ENCODE peak calls at places on chromosomes 6 and 20, in nine cellular contexts. One of them, this sample, is unnamed.

GRCh38 chr6:10269814-10270472 is 144.9 kb downstream of the TFAP2A start:
- DNase-seq in NCI-H2029 treated with DMSO at 0.1 percent for 48 hours: no peak
- DNase-seq in stomach: no peak
- DNase-seq in ecto neural progenitor cell: no peak
- DNase-seq in activated naive CD4-positive, alpha-beta T cell treated with anti-CD3 and anti-CD28 coated beads, Interleukin-2, amount 50 U/mL, for 72 hours: no peak
- DNase-seq in ELR: peak; percentile 56
- DNase-seq in ACHN: peak; percentile 35
- DNase-seq in HTR-8/SVneo: peak; percentile 12
- DNase-seq in NCI-H460: no peak
- DNase-seq in this sample: no peak

GRCh38 chr20:9417665-9418064 is 96.7 kb upstream of the LAMP5 start:
- DNase-seq in NCI-H2029 treated with DMSO at 0.1 percent for 48 hours: no peak
- DNase-seq in activated naive CD4-positive, alpha-beta T cell treated with anti-CD3 and anti-CD28 coated beads, Interleukin-2, amount 50 U/mL, for 72 hours: no peak
- DNase-seq in NCI-H460: no peak
- DNase-seq in HTR-8/SVneo: no peak
- DNase-seq in ELR: peak; percentile 90
- DNase-seq in stomach: no peak
- DNase-seq in ecto neural progenitor cell: no peak
- DNase-seq in ACHN: no peak
- DNase-seq in this sample: no peak

GRCh38 chr20:25517124-25517523 is 68.2 kb downstream of the NINL start:
- DNase-seq in ecto neural progenitor cell: no peak
- DNase-seq in stomach: no peak
- DNase-seq in ACHN: no peak
- DNase-seq in HTR-8/SVneo: no peak
- DNase-seq in activated naive CD4-positive, alpha-beta T cell treated with anti-CD3 and anti-CD28 coated beads, Interleukin-2, amount 50 U/mL, for 72 hours: no peak
- DNase-seq in NCI-H2029 treated with DMSO at 0.1 percent for 48 hours: no peak
- DNase-seq in ELR: no peak
- DNase-seq in NCI-H460: no peak
- DNase-seq in this sample: no peak

GRCh38 chr20:59837623-59838394 is 95.6 kb downstream of the SYCP2 start:
- DNase-seq in stomach: no peak
- DNase-seq in NCI-H2029 treated with DMSO at 0.1 percent for 48 hours: no peak
- DNase-seq in NCI-H460: no peak
- DNase-seq in HTR-8/SVneo: peak; percentile 12
- DNase-seq in ACHN: no peak
- DNase-seq in ELR: no peak
- DNase-seq in activated naive CD4-positive, alpha-beta T cell treated with anti-CD3 and anti-CD28 coated beads, Interleukin-2, amount 50 U/mL, for 72 hours: no peak
- DNase-seq in ecto neural progenitor cell: no peak
- DNase-seq in this sample: no peak

GRCh38 chr20:10671850-10672578 is 1.8 kb downstream of the JAG1 start:
- DNase-seq in NCI-H460: no peak
- DNase-seq in NCI-H2029 treated with DMSO at 0.1 percent for 48 hours: peak; percentile 47
- DNase-seq in stomach: peak; percentile 75
- DNase-seq in ecto neural progenitor cell: peak; percentile 60
- DNase-seq in ELR: peak; percentile 51
- DNase-seq in HTR-8/SVneo: peak; percentile 21
- DNase-seq in activated naive CD4-positive, alpha-beta T cell treated with anti-CD3 and anti-CD28 coated beads, Interleukin-2, amount 50 U/mL, for 72 hours: peak; percentile 7
- DNase-seq in ACHN: peak; percentile 49
- DNase-seq in this sample: peak; percentile 87

GRCh38 chr20:7856756-7857155 is 83.5 kb downstream of the HAO1 start:
- DNase-seq in NCI-H2029 treated with DMSO at 0.1 percent for 48 hours: no peak
- DNase-seq in ecto neural progenitor cell: no peak
- DNase-seq in ELR: peak; percentile 91
- DNase-seq in activated naive CD4-positive, alpha-beta T cell treated with anti-CD3 and anti-CD28 coated beads, Interleukin-2, amount 50 U/mL, for 72 hours: no peak
- DNase-seq in stomach: no peak
- DNase-seq in HTR-8/SVneo: no peak
- DNase-seq in NCI-H460: peak; percentile 47
- DNase-seq in ACHN: no peak
- DNase-seq in this sample: no peak

GRCh38 chr6:3977875-3978711 is 100.8 kb downstream of the FAM217A start:
- DNase-seq in HTR-8/SVneo: peak; percentile 52
- DNase-seq in NCI-H2029 treated with DMSO at 0.1 percent for 48 hours: no peak
- DNase-seq in ACHN: peak; percentile 7
- DNase-seq in NCI-H460: peak; percentile 41
- DNase-seq in ecto neural progenitor cell: no peak
- DNase-seq in activated naive CD4-positive, alpha-beta T cell treated with anti-CD3 and anti-CD28 coated beads, Interleukin-2, amount 50 U/mL, for 72 hours: peak; percentile 22
- DNase-seq in stomach: no peak
- DNase-seq in ELR: peak; percentile 96
- DNase-seq in this sample: no peak

GRCh38 chr6:7723041-7723447 is 2.9 kb upstream of the BMP6 start:
- DNase-seq in HTR-8/SVneo: peak; percentile 58
- DNase-seq in ecto neural progenitor cell: peak; percentile 84
- DNase-seq in ACHN: peak; percentile 71
- DNase-seq in NCI-H460: peak; percentile 60
- DNase-seq in activated naive CD4-positive, alpha-beta T cell treated with anti-CD3 and anti-CD28 coated beads, Interleukin-2, amount 50 U/mL, for 72 hours: peak; percentile 70
- DNase-seq in stomach: peak; percentile 81
- DNase-seq in ELR: peak; percentile 86
- DNase-seq in NCI-H2029 treated with DMSO at 0.1 percent for 48 hours: peak; percentile 69
- DNase-seq in this sample: peak; percentile 85

GRCh38 chr6:35304299-35304698 is 6.7 kb downstream of the DEF6 start:
- DNase-seq in NCI-H2029 treated with DMSO at 0.1 percent for 48 hours: no peak
- DNase-seq in HTR-8/SVneo: no peak
- DNase-seq in NCI-H460: no peak
- DNase-seq in activated naive CD4-positive, alpha-beta T cell treated with anti-CD3 and anti-CD28 coated beads, Interleukin-2, amount 50 U/mL, for 72 hours: no peak
- DNase-seq in ELR: peak; percentile 28
- DNase-seq in stomach: no peak
- DNase-seq in ecto neural progenitor cell: no peak
- DNase-seq in ACHN: no peak
- DNase-seq in this sample: no peak

GRCh38 chr6:22295145-22295544 is 1.7 kb downstream of the PRL start:
- DNase-seq in ACHN: no peak
- DNase-seq in activated naive CD4-positive, alpha-beta T cell treated with anti-CD3 and anti-CD28 coated beads, Interleukin-2, amount 50 U/mL, for 72 hours: no peak
- DNase-seq in NCI-H460: no peak
- DNase-seq in stomach: no peak
- DNase-seq in ELR: no peak
- DNase-seq in HTR-8/SVneo: no peak
- DNase-seq in ecto neural progenitor cell: no peak
- DNase-seq in NCI-H2029 treated with DMSO at 0.1 percent for 48 hours: no peak
- DNase-seq in this sample: no peak

GRCh38 chr6:33118525-33119123 is 42.8 kb downstream of the HLA-DPB1 start:
- DNase-seq in ELR: peak; percentile 74
- DNase-seq in activated naive CD4-positive, alpha-beta T cell treated with anti-CD3 and anti-CD28 coated beads, Interleukin-2, amount 50 U/mL, for 72 hours: peak; percentile 35
- DNase-seq in ecto neural progenitor cell: no peak
- DNase-seq in NCI-H460: peak; percentile 43
- DNase-seq in HTR-8/SVneo: peak; percentile 15
- DNase-seq in NCI-H2029 treated with DMSO at 0.1 percent for 48 hours: peak; percentile 51
- DNase-seq in ACHN: peak; percentile 53
- DNase-seq in stomach: no peak
- DNase-seq in this sample: no peak

GRCh38 chr6:92559611-92560010 is 859.7 kb downstream of the EPHA7 start:
- DNase-seq in NCI-H2029 treated with DMSO at 0.1 percent for 48 hours: no peak
- DNase-seq in stomach: no peak
- DNase-seq in NCI-H460: no peak
- DNase-seq in ELR: no peak
- DNase-seq in ecto neural progenitor cell: no peak
- DNase-seq in HTR-8/SVneo: no peak
- DNase-seq in ACHN: no peak
- DNase-seq in activated naive CD4-positive, alpha-beta T cell treated with anti-CD3 and anti-CD28 coated beads, Interleukin-2, amount 50 U/mL, for 72 hours: no peak
- DNase-seq in this sample: no peak

GRCh38 chr20:50609438-50609989 is 81.8 kb downstream of the RIPOR3 start:
- DNase-seq in NCI-H460: no peak
- DNase-seq in ACHN: no peak
- DNase-seq in stomach: no peak
- DNase-seq in activated naive CD4-positive, alpha-beta T cell treated with anti-CD3 and anti-CD28 coated beads, Interleukin-2, amount 50 U/mL, for 72 hours: no peak
- DNase-seq in ecto neural progenitor cell: no peak
- DNase-seq in ELR: no peak
- DNase-seq in NCI-H2029 treated with DMSO at 0.1 percent for 48 hours: no peak
- DNase-seq in HTR-8/SVneo: no peak
- DNase-seq in this sample: no peak

GRCh38 chr6:161956082-161956481 is 682.2 kb upstream of the AGPAT4 start:
- DNase-seq in NCI-H460: no peak
- DNase-seq in NCI-H2029 treated with DMSO at 0.1 percent for 48 hours: no peak
- DNase-seq in activated naive CD4-positive, alpha-beta T cell treated with anti-CD3 and anti-CD28 coated beads, Interleukin-2, amount 50 U/mL, for 72 hours: no peak
- DNase-seq in ELR: no peak
- DNase-seq in HTR-8/SVneo: no peak
- DNase-seq in ACHN: no peak
- DNase-seq in ecto neural progenitor cell: no peak
- DNase-seq in stomach: no peak
- DNase-seq in this sample: no peak

GRCh38 chr6:130647221-130647620 is 180.0 kb upstream of the SMLR1 start:
- DNase-seq in stomach: no peak
- DNase-seq in NCI-H2029 treated with DMSO at 0.1 percent for 48 hours: no peak
- DNase-seq in NCI-H460: no peak
- DNase-seq in ELR: no peak
- DNase-seq in ACHN: no peak
- DNase-seq in ecto neural progenitor cell: no peak
- DNase-seq in activated naive CD4-positive, alpha-beta T cell treated with anti-CD3 and anti-CD28 coated beads, Interleukin-2, amount 50 U/mL, for 72 hours: no peak
- DNase-seq in HTR-8/SVneo: no peak
- DNase-seq in this sample: no peak

GRCh38 chr6:25645916-25646315 is 6.1 kb upstream of the SCGN start:
- DNase-seq in NCI-H2029 treated with DMSO at 0.1 percent for 48 hours: no peak
- DNase-seq in ACHN: no peak
- DNase-seq in activated naive CD4-positive, alpha-beta T cell treated with anti-CD3 and anti-CD28 coated beads, Interleukin-2, amount 50 U/mL, for 72 hours: no peak
- DNase-seq in HTR-8/SVneo: no peak
- DNase-seq in stomach: no peak
- DNase-seq in NCI-H460: no peak
- DNase-seq in ecto neural progenitor cell: no peak
- DNase-seq in ELR: no peak
- DNase-seq in this sample: no peak

GRCh38 chr20:17653835-17654648 is 28.0 kb downstream of the RRBP1 start:
- DNase-seq in NCI-H2029 treated with DMSO at 0.1 percent for 48 hours: no peak
- DNase-seq in ELR: no peak
- DNase-seq in HTR-8/SVneo: no peak
- DNase-seq in NCI-H460: no peak
- DNase-seq in activated naive CD4-positive, alpha-beta T cell treated with anti-CD3 and anti-CD28 coated beads, Interleukin-2, amount 50 U/mL, for 72 hours: no peak
- DNase-seq in ecto neural progenitor cell: no peak
- DNase-seq in stomach: no peak
- DNase-seq in ACHN: no peak
- DNase-seq in this sample: no peak

GRCh38 chr20:45012682-45013302 is 46.5 kb downstream of the STK4 start:
- DNase-seq in ACHN: peak; percentile 75
- DNase-seq in NCI-H460: no peak
- DNase-seq in stomach: no peak
- DNase-seq in HTR-8/SVneo: peak; percentile 81
- DNase-seq in NCI-H2029 treated with DMSO at 0.1 percent for 48 hours: no peak
- DNase-seq in activated naive CD4-positive, alpha-beta T cell treated with anti-CD3 and anti-CD28 coated beads, Interleukin-2, amount 50 U/mL, for 72 hours: no peak
- DNase-seq in ecto neural progenitor cell: no peak
- DNase-seq in ELR: peak; percentile 92
- DNase-seq in this sample: no peak

GRCh38 chr6:170034294-170034693 is 256.6 kb downstream of the DLL1 start:
- DNase-seq in ecto neural progenitor cell: no peak
- DNase-seq in ELR: no peak
- DNase-seq in stomach: peak; percentile 21
- DNase-seq in HTR-8/SVneo: no peak
- DNase-seq in NCI-H460: no peak
- DNase-seq in activated naive CD4-positive, alpha-beta T cell treated with anti-CD3 and anti-CD28 coated beads, Interleukin-2, amount 50 U/mL, for 72 hours: no peak
- DNase-seq in NCI-H2029 treated with DMSO at 0.1 percent for 48 hours: no peak
- DNase-seq in ACHN: no peak
- DNase-seq in this sample: no peak